ENCODE peak calls at places on chromosome 3, in eight cellular contexts. C, N, X, Y, M, B, E and Z are unnamed samples.
A peak's percentile ranks its signal among the peaks of the same experiment; 100 is the strongest.

GRCh38 chr3:104316118-104316517 is 1050.6 kb upstream of the ALCAM start:
- DNase-seq in C (no peak), N (no peak), X (no peak), Y (no peak), M (no peak), B (no peak), E (no peak), Z (no peak)

GRCh38 chr3:167882057-167882667 is 146.6 kb downstream of the SERPINI1 start:
- DNase-seq in C (peak; percentile 7), N (no peak), X (peak; percentile 15), Y (no peak), M (peak; percentile 90), B (no peak), E (peak; percentile 68), Z (no peak)

GRCh38 chr3:155308831-155309230 is 15.3 kb upstream of the STRIT1 start:
- DNase-seq in C (no peak), N (no peak), X (no peak), Y (no peak), M (no peak), B (no peak), E (no peak), Z (no peak)

GRCh38 chr3:194296448-194296831 is 54.7 kb downstream of the CPN2 start:
- DNase-seq in C (no peak), N (no peak), X (peak; percentile 84), Y (no peak), M (no peak), B (peak; percentile 24), E (no peak), Z (no peak)

GRCh38 chr3:152268501-152269422 is at the start of gene MBNL1:
- DNase-seq in C (peak; percentile 94), N (peak; percentile 76), X (peak; percentile 43), Y (peak; percentile 84), M (peak; percentile 89), B (peak; percentile 79), E (peak; percentile 89), Z (peak; percentile 84)

GRCh38 chr3:134359121-134360010 is 14.9 kb downstream of the AMOTL2 start:
- DNase-seq in C (no peak), N (no peak), X (no peak), Y (no peak), M (no peak), B (no peak), E (no peak), Z (no peak)

GRCh38 chr3:127457094-127457475 is 133.4 kb downstream of the TPRA1 start:
- DNase-seq in C (no peak), N (peak; percentile 48), X (no peak), Y (peak; percentile 66), M (no peak), B (no peak), E (no peak), Z (no peak)

GRCh38 chr3:190496859-190497258 is 17.0 kb upstream of the IL1RAP start:
- DNase-seq in C (no peak), N (no peak), X (no peak), Y (no peak), M (no peak), B (no peak), E (no peak), Z (no peak)

GRCh38 chr3:40211579-40211978 is 97.9 kb upstream of the EIF1B start:
- DNase-seq in C (no peak), N (no peak), X (no peak), Y (no peak), M (no peak), B (no peak), E (no peak), Z (no peak)

GRCh38 chr3:185297867-185298266 is 44.0 kb upstream of the EHHADH start:
- DNase-seq in C (no peak), N (no peak), X (no peak), Y (no peak), M (no peak), B (no peak), E (no peak), Z (no peak)

GRCh38 chr3:25071846-25072245 is 356.2 kb upstream of the RARB start:
- DNase-seq in C (no peak), N (no peak), X (no peak), Y (no peak), M (no peak), B (no peak), E (no peak), Z (no peak)

GRCh38 chr3:72092778-72093177 is 307.8 kb upstream of the PROK2 start:
- DNase-seq in C (no peak), N (no peak), X (no peak), Y (no peak), M (no peak), B (no peak), E (no peak), Z (no peak)

GRCh38 chr3:144586382-144586781 is 614.8 kb downstream of the DIPK2A start:
- DNase-seq in C (no peak), N (no peak), X (no peak), Y (no peak), M (no peak), B (no peak), E (no peak), Z (no peak)

GRCh38 chr3:136250862-136251460 is 821 bp downstream of the PCCB start:
- DNase-seq in C (peak; percentile 65), N (peak; percentile 74), X (no peak), Y (peak; percentile 65), M (peak; percentile 85), B (peak; percentile 71), E (peak; percentile 93), Z (peak; percentile 69)